ENCODE peak calls at places on chromosome 16, in four cellular contexts. One of them, this sample, is unnamed.

GRCh38 chr16:67249762-67250327 is 1.1 kb downstream of the SLC9A5 start:
- DNase-seq in cardiac muscle cell: no peak
- DNase-seq in DND-41: no peak
- DNase-seq in transverse colon: no peak
- DNase-seq in this sample: no peak

GRCh38 chr16:89442588-89442987 is 47.8 kb downstream of the ANKRD11 start:
- DNase-seq in transverse colon: no peak
- DNase-seq in cardiac muscle cell: peak; percentile 53
- DNase-seq in DND-41: no peak
- DNase-seq in this sample: no peak

GRCh38 chr16:72195609-72196008 is 23.7 kb upstream of the PMFBP1 start:
- DNase-seq in DND-41: no peak
- DNase-seq in cardiac muscle cell: peak; percentile 66
- DNase-seq in transverse colon: no peak
- DNase-seq in this sample: no peak

GRCh38 chr16:51431517-51432241 is 280.6 kb upstream of the SALL1 start:
- DNase-seq in transverse colon: peak; percentile 8
- DNase-seq in cardiac muscle cell: no peak
- DNase-seq in DND-41: no peak
- DNase-seq in this sample: peak; percentile 98

GRCh38 chr16:75121949-75122568 is 5.5 kb upstream of the LDHD start:
- DNase-seq in DND-41: no peak
- DNase-seq in cardiac muscle cell: no peak
- DNase-seq in transverse colon: no peak
- DNase-seq in this sample: no peak

GRCh38 chr16:46911038-46911437 is 26.9 kb downstream of the GPT2 start:
- DNase-seq in cardiac muscle cell: no peak
- DNase-seq in transverse colon: no peak
- DNase-seq in DND-41: no peak
- DNase-seq in this sample: no peak

GRCh38 chr16:73071131-73071940 is 23.4 kb upstream of the ZFHX3 start:
- DNase-seq in DND-41: no peak
- DNase-seq in transverse colon: peak; percentile 72
- DNase-seq in cardiac muscle cell: peak; percentile 78
- DNase-seq in this sample: peak; percentile 67

GRCh38 chr16:80125677-80126076 is 415.1 kb upstream of the DYNLRB2 start:
- DNase-seq in DND-41: no peak
- DNase-seq in cardiac muscle cell: no peak
- DNase-seq in transverse colon: no peak
- DNase-seq in this sample: no peak

GRCh38 chr16:60031751-60032150 is 1297.6 kb upstream of the GOT2 start:
- DNase-seq in cardiac muscle cell: no peak
- DNase-seq in DND-41: no peak
- DNase-seq in transverse colon: no peak
- DNase-seq in this sample: no peak

GRCh38 chr16:88927010-88927409 is 50.0 kb downstream of the CBFA2T3 start:
- DNase-seq in cardiac muscle cell: no peak
- DNase-seq in DND-41: no peak
- DNase-seq in transverse colon: peak; percentile 36
- DNase-seq in this sample: no peak

GRCh38 chr16:85484337-85485295 is 128.5 kb upstream of the GSE1 start:
- DNase-seq in cardiac muscle cell: no peak
- DNase-seq in transverse colon: no peak
- DNase-seq in DND-41: no peak
- DNase-seq in this sample: no peak

GRCh38 chr16:2498531-2499253 is 15.1 kb upstream of the ATP6V0C start:
- DNase-seq in cardiac muscle cell: no peak
- DNase-seq in DND-41: no peak
- DNase-seq in transverse colon: no peak
- DNase-seq in this sample: no peak

GRCh38 chr16:23504076-23504452 is 6.2 kb downstream of the GGA2 start:
- DNase-seq in DND-41: no peak
- DNase-seq in cardiac muscle cell: no peak
- DNase-seq in transverse colon: no peak
- DNase-seq in this sample: peak; percentile 83

GRCh38 chr16:30844671-30845449 is 49.0 kb downstream of the BCL7C start:
- DNase-seq in transverse colon: peak; percentile 76
- DNase-seq in cardiac muscle cell: peak; percentile 85
- DNase-seq in DND-41: peak; percentile 85
- DNase-seq in this sample: peak; percentile 86

GRCh38 chr16:86344586-86344871 is 165.8 kb upstream of the FOXF1 start:
- DNase-seq in transverse colon: no peak
- DNase-seq in DND-41: no peak
- DNase-seq in cardiac muscle cell: no peak
- DNase-seq in this sample: no peak

GRCh38 chr16:82452002-82452741 is 174.6 kb upstream of the CDH13 start:
- DNase-seq in transverse colon: no peak
- DNase-seq in DND-41: no peak
- DNase-seq in cardiac muscle cell: no peak
- DNase-seq in this sample: no peak

GRCh38 chr16:86477642-86478041 is 32.7 kb upstream of the FOXF1 start:
- DNase-seq in cardiac muscle cell: no peak
- DNase-seq in transverse colon: no peak
- DNase-seq in DND-41: no peak
- DNase-seq in this sample: peak; percentile 25

GRCh38 chr16:25126820-25127232 is 15.3 kb downstream of the LCMT1 start:
- DNase-seq in cardiac muscle cell: peak; percentile 51
- DNase-seq in transverse colon: peak; percentile 76
- DNase-seq in DND-41: peak; percentile 32
- DNase-seq in this sample: peak; percentile 86

GRCh38 chr16:29899516-29900101 is at the start of gene SEZ6L2:
- DNase-seq in transverse colon: peak; percentile 86
- DNase-seq in cardiac muscle cell: peak; percentile 73
- DNase-seq in DND-41: peak; percentile 83
- DNase-seq in this sample: peak; percentile 78

GRCh38 chr16:23874613-23875294 is 39.0 kb downstream of the PRKCB start:
- DNase-seq in transverse colon: no peak
- DNase-seq in DND-41: peak; percentile 31
- DNase-seq in cardiac muscle cell: no peak
- DNase-seq in this sample: no peak

GRCh38 chr16:2768403-2769089 is 8.5 kb downstream of the ELOB start:
- DNase-seq in DND-41: no peak
- DNase-seq in transverse colon: no peak
- DNase-seq in cardiac muscle cell: no peak
- DNase-seq in this sample: no peak

GRCh38 chr16:87970206-87970605 is 19.0 kb downstream of the BANP start:
- DNase-seq in transverse colon: no peak
- DNase-seq in DND-41: no peak
- DNase-seq in cardiac muscle cell: no peak
- DNase-seq in this sample: peak; percentile 74

DNA sequence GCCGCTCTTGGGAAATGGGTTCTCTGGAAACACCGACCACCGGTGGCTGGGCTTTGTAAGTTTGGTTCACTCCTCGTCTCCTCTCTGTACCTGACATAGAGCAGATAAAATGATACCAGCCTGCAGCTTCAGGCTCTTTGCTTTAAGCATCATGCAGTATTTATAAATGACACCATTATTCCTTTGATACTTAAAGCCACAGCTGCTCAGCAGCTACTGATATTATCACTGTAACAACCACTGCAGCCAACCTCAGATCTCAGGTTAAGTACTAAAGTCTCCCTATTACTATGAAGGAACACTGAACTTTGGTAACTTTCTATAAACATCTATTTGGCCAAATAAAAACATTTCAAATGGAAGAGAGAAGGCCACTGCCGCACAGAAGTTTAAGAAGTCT is 34.6 kb downstream of the PDIA2 start:
- DNase-seq in cardiac muscle cell: no peak
- DNase-seq in transverse colon: no peak
- DNase-seq in DND-41: no peak
- DNase-seq in this sample: no peak
- H3K4me3 ChIP-seq in cardiac muscle cell: no peak overlapping the region
- H3K4me3 ChIP-seq in transverse colon: no peak overlapping the region
- H3K4me3 ChIP-seq in DND-41: no peak overlapping the region
- H3K4me3 ChIP-seq in this sample: no peak overlapping the region

DNA sequence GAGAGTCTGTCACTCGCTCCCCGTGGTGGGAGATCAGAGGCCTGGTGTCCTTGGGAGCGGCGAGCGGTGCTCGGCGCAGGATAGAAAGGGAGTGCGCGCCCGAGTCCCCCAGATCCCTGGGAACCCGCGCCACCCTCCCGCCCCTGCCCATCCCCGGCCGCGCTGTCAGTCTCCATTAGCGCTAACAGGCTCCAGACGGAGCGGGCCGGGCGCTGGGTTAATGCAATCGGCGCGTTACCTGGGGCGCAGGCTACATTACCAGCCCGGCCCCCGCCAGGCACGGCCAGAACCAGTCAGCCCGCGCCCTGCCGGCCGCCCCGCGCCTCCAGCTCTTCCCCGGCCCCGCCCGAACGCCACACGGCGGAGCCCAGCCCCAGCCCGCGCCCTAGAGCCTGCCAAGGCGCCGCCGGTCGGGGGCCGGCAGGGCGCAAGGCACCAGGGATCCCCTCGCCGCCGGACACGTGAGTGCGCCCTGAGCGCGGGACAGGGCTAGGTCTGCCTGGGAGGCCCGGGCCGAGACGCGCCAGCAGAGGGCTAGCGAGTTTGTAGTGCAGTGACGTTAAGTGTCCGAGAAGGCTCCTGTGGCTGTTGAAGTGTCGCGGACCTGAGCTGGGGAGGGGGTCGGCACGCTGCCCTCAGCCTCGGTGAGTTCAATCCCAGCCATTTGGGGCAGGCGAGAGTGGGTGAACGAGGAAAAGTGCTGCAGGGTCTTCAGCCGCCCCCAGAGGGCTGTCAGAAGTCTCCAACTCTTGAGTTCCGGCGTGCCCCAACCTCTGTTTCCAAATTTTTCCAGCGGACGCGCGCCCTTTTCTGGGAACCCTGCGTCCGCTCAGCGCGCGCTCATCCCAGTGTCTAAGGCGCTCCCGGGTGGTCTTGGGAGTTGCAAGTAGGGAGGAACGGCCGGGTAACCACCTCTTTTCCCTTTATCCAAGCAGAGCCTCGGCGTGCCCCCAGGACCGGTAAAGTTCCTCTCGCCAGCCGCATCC is at the start of gene SLC6A2:
- DNase-seq in DND-41: no peak
- DNase-seq in cardiac muscle cell: peak; percentile 62
- DNase-seq in transverse colon: no peak
- DNase-seq in this sample: no peak
- TF ChIP-seq CTCF in DND-41: no peak
- TF ChIP-seq CTCF in cardiac muscle cell: no peak
- TF ChIP-seq CTCF in transverse colon: no peak
- TF ChIP-seq CTCF in this sample: no peak

GRCh38 chr16:69397821-69398521 is 12.2 kb upstream of the TERF2 start:
- DNase-seq in cardiac muscle cell: peak; percentile 73
- DNase-seq in transverse colon: no peak
- DNase-seq in DND-41: no peak
- DNase-seq in this sample: peak; percentile 81

GRCh38 chr16:69399361-69399760 is 13.6 kb upstream of the TERF2 start:
- DNase-seq in DND-41: no peak
- DNase-seq in cardiac muscle cell: no peak
- DNase-seq in transverse colon: no peak
- DNase-seq in this sample: peak; percentile 13

GRCh38 chr16:69393898-69394849 is 8.4 kb upstream of the TERF2 start:
- DNase-seq in DND-41: no peak
- DNase-seq in cardiac muscle cell: no peak
- DNase-seq in transverse colon: no peak
- DNase-seq in this sample: no peak

GRCh38 chr16:69395859-69396186 is 10.0 kb upstream of the TERF2 start:
- DNase-seq in transverse colon: no peak
- DNase-seq in DND-41: no peak
- DNase-seq in cardiac muscle cell: no peak
- DNase-seq in this sample: no peak

DNA sequence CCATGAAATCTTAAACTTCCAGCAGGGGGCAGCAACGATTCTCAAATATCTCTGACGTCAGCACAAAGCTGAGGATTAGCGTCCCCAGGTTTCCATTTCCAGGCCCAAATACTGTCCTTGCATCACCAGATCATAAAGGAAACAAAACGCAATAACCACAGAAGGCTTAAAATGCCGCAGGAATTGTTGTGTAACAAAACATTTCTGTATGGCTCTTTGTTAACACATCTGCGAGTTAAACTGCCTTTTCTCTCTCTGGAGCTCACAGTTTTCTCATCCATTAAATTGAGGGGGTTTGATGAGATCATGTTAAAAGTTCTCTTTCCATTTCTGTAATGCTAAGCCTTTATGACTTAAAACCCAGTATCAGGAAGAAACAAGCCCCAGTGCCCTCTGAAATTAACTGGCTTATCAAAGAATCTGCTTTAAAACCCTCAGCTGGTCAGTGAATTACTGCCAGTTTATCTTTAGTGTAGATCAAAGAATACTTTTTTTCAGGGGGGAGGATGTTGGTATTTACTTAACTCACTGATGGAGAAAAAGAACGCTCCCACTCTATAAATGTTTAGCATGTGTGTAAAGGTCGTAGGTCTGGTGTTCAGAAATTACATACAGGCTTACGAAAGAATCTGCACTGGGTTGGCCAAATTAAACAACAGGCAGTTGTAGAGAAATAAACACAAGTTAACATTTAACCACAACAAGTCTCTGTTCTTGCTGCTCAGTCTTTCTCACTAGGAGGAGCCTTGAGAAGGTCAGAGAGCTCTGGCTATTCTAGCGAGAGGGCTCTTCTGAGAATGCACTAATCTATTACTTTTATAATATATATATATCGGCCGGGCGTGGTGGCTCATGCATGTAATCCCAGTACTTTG is 10.6 kb upstream of the TERF2 start:
- DNase-seq in DND-41: peak; percentile 79
- DNase-seq in transverse colon: peak; percentile 83
- DNase-seq in cardiac muscle cell: peak; percentile 91
- DNase-seq in this sample: peak; percentile 92
- H3K4me3 ChIP-seq in DND-41: no peak overlapping the region
- H3K4me3 ChIP-seq in transverse colon: peak overlapping the region; percentile 36
- H3K4me3 ChIP-seq in cardiac muscle cell: no peak overlapping the region
- H3K4me3 ChIP-seq in this sample: no peak overlapping the region

DNA sequence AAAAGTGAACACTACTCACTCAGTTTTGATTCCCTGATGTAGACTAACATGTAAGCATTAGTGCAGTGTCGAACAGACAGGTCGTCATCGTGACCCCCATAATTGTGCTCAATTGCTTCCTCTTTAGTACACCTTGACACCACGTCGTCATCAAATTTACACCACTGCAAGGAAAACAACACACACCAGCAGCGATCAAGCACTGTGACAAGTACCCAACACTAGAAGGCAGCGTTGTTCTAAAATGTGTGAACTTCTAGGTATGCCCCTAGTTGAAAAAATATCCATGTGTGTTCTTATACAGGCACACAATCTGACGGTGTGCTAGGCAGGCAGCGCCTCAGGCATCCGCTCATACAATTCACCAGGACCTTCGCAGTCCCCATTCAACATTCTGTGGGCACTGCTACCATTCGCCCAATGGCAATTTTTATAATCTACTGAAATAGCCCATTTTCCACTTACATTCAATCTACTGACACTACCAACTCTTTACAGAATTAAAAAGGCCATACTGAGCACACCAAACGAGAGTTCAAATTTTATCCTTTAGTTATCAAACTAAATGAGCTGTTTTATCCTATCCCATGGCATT is 23.1 kb downstream of the LITAFD start:
- DNase-seq in transverse colon: no peak
- DNase-seq in DND-41: no peak
- DNase-seq in cardiac muscle cell: peak; percentile 37
- DNase-seq in this sample: peak; percentile 36
- TF ChIP-seq CTCF in transverse colon: peak; percentile 29
- TF ChIP-seq CTCF in DND-41: peak; percentile 71
- TF ChIP-seq CTCF in cardiac muscle cell: peak; percentile 57
- TF ChIP-seq CTCF in this sample: peak; percentile 71

This sample was measured in astrocyte of the spinal cord.